ENCODE peak calls at places on chromosomes 4 and X, in seven cellular contexts. One of them, this sample, is unnamed.

GRCh38 chr4:121041307-121042090 is 30.8 kb downstream of the NDNF start:
- DNase-seq in neural progenitor cell: no peak
- DNase-seq in transverse colon: no peak
- DNase-seq in aorta: no peak
- DNase-seq in ascending aorta: no peak
- DNase-seq in naive thymus-derived CD4-positive, alpha-beta T cell: peak
- DNase-seq in fibroblast of lung: no peak
- DNase-seq in this sample: peak

GRCh38 chr4:74661427-74662171 is 132.7 kb downstream of the BTC start:
- DNase-seq in aorta: no peak
- DNase-seq in fibroblast of lung: peak
- DNase-seq in ascending aorta: no peak
- DNase-seq in neural progenitor cell: no peak
- DNase-seq in naive thymus-derived CD4-positive, alpha-beta T cell: no peak
- DNase-seq in transverse colon: no peak
- DNase-seq in this sample: peak

GRCh38 chrX:148156986-148157385 is 175.8 kb downstream of the FMR1NB start:
- DNase-seq in fibroblast of lung: no peak
- DNase-seq in ascending aorta: no peak
- DNase-seq in neural progenitor cell: no peak
- DNase-seq in transverse colon: no peak
- DNase-seq in aorta: no peak
- DNase-seq in naive thymus-derived CD4-positive, alpha-beta T cell: no peak
- DNase-seq in this sample: no peak

GRCh38 chr4:185227131-185227551 is 17.7 kb downstream of the SNX25 start:
- DNase-seq in fibroblast of lung: peak
- DNase-seq in naive thymus-derived CD4-positive, alpha-beta T cell: no peak
- DNase-seq in transverse colon: no peak
- DNase-seq in aorta: no peak
- DNase-seq in ascending aorta: peak
- DNase-seq in neural progenitor cell: no peak
- DNase-seq in this sample: no peak

GRCh38 chr4:8595237-8596087 is 2.9 kb downstream of the CPZ start:
- DNase-seq in naive thymus-derived CD4-positive, alpha-beta T cell: no peak
- DNase-seq in ascending aorta: no peak
- DNase-seq in aorta: no peak
- DNase-seq in fibroblast of lung: no peak
- DNase-seq in neural progenitor cell: no peak
- DNase-seq in transverse colon: peak
- DNase-seq in this sample: no peak

GRCh38 chr4:94911141-94911540 is 153.4 kb downstream of the BMPR1B start:
- DNase-seq in transverse colon: no peak
- DNase-seq in ascending aorta: no peak
- DNase-seq in aorta: no peak
- DNase-seq in neural progenitor cell: no peak
- DNase-seq in naive thymus-derived CD4-positive, alpha-beta T cell: no peak
- DNase-seq in fibroblast of lung: no peak
- DNase-seq in this sample: no peak

GRCh38 chr4:188127157-188127874 is 11.9 kb upstream of the TRIML1 start:
- DNase-seq in aorta: no peak
- DNase-seq in naive thymus-derived CD4-positive, alpha-beta T cell: no peak
- DNase-seq in ascending aorta: no peak
- DNase-seq in neural progenitor cell: no peak
- DNase-seq in fibroblast of lung: peak
- DNase-seq in transverse colon: no peak
- DNase-seq in this sample: peak

GRCh38 chrX:64850371-64851082 is 125.7 kb downstream of the ZC4H2 start:
- DNase-seq in ascending aorta: no peak
- DNase-seq in naive thymus-derived CD4-positive, alpha-beta T cell: peak
- DNase-seq in fibroblast of lung: no peak
- DNase-seq in neural progenitor cell: no peak
- DNase-seq in transverse colon: no peak
- DNase-seq in aorta: no peak
- DNase-seq in this sample: no peak

GRCh38 chrX:110759785-110760184 is 35.8 kb downstream of the CHRDL1 start:
- DNase-seq in neural progenitor cell: no peak
- DNase-seq in transverse colon: no peak
- DNase-seq in fibroblast of lung: no peak
- DNase-seq in ascending aorta: no peak
- DNase-seq in naive thymus-derived CD4-positive, alpha-beta T cell: no peak
- DNase-seq in aorta: no peak
- DNase-seq in this sample: no peak

GRCh38 chr4:140330311-140330900 is 43.0 kb upstream of the SCOC start:
- DNase-seq in naive thymus-derived CD4-positive, alpha-beta T cell: peak
- DNase-seq in neural progenitor cell: peak
- DNase-seq in fibroblast of lung: peak
- DNase-seq in ascending aorta: no peak
- DNase-seq in aorta: no peak
- DNase-seq in transverse colon: no peak
- DNase-seq in this sample: peak

GRCh38 chr4:147378780-147379179 is 102.1 kb upstream of the EDNRA start:
- DNase-seq in ascending aorta: no peak
- DNase-seq in fibroblast of lung: no peak
- DNase-seq in aorta: no peak
- DNase-seq in transverse colon: no peak
- DNase-seq in naive thymus-derived CD4-positive, alpha-beta T cell: no peak
- DNase-seq in neural progenitor cell: no peak
- DNase-seq in this sample: peak

GRCh38 chr4:67723949-67724348 is 23.0 kb upstream of the UBA6 start:
- DNase-seq in transverse colon: no peak
- DNase-seq in ascending aorta: no peak
- DNase-seq in aorta: no peak
- DNase-seq in fibroblast of lung: no peak
- DNase-seq in neural progenitor cell: peak
- DNase-seq in naive thymus-derived CD4-positive, alpha-beta T cell: no peak
- DNase-seq in this sample: no peak

GRCh38 chrX:154457491-154458115 is 478 bp upstream of the PLXNA3 start:
- DNase-seq in ascending aorta: no peak
- DNase-seq in aorta: no peak
- DNase-seq in fibroblast of lung: no peak
- DNase-seq in neural progenitor cell: peak
- DNase-seq in naive thymus-derived CD4-positive, alpha-beta T cell: peak
- DNase-seq in transverse colon: peak
- DNase-seq in this sample: peak
- H3K27ac ChIP-seq in ascending aorta: peak
- H3K27ac ChIP-seq in aorta: peak
- H3K27ac ChIP-seq in fibroblast of lung: no peak
- H3K27ac ChIP-seq in neural progenitor cell: no peak
- H3K27ac ChIP-seq in naive thymus-derived CD4-positive, alpha-beta T cell: peak
- H3K27ac ChIP-seq in transverse colon: peak
- H3K27ac ChIP-seq in this sample: no peak

DNA sequence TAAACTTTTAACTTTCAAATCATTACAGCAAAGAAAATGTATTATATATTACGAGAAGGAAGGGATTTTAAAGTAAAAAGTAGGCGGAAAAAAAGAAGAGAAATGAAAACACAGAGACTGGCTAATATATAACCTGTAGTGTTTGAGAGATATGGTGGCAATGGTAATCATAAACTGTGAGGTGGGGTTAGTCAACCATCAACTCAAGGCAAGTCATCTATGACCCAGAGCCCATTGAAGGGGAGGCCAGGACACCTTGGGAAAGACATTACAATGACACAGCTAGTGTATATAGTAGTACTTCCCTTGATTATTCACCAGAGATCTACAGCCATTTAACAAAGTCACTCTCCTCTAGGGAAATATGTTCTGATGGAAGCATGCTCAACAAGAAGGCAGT is 423.9 kb upstream of the PITX2 start:
- DNase-seq in fibroblast of lung: no peak
- DNase-seq in naive thymus-derived CD4-positive, alpha-beta T cell: no peak
- DNase-seq in transverse colon: no peak
- DNase-seq in aorta: no peak
- DNase-seq in ascending aorta: no peak
- DNase-seq in neural progenitor cell: no peak
- DNase-seq in this sample: no peak
- H3K27ac ChIP-seq in fibroblast of lung: no peak
- H3K27ac ChIP-seq in naive thymus-derived CD4-positive, alpha-beta T cell: no peak
- H3K27ac ChIP-seq in transverse colon: no peak
- H3K27ac ChIP-seq in aorta: no peak
- H3K27ac ChIP-seq in ascending aorta: no peak
- H3K27ac ChIP-seq in neural progenitor cell: no peak
- H3K27ac ChIP-seq in this sample: no peak

DNA sequence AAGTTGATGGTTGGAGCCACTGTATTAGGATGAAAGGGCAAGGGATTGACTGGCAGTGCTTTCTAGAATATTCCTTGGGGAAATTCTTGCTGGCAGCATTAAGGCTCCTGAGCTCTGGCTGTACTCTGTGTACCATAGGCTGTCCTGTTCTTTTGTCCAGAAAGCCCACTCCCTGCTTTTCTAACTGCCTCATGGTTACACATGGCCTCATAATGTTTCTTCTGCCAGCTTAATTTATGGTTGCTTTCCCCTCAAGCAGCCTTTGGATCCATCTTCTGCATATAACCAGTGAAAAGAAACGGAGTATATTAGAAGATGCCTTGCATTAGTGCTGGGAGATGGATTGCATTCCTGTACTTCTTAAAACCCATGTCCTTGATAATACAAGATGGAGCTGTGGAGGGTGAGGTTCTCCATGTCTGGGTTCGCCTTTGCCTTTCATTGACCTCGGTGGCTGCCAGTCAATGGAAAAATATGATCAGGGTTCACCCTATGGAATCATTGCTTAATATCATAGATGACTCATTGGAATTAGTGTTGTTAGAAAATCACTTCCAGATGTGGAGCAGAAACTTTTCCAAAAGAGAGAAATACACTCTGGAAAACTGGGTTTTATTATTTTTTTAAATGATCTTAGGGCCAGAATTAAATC is 24.7 kb downstream of the DOCK11 start:
- DNase-seq in aorta: no peak
- DNase-seq in fibroblast of lung: peak
- DNase-seq in transverse colon: no peak
- DNase-seq in neural progenitor cell: no peak
- DNase-seq in naive thymus-derived CD4-positive, alpha-beta T cell: no peak
- DNase-seq in ascending aorta: no peak
- DNase-seq in this sample: peak
- H3K27ac ChIP-seq in aorta: peak
- H3K27ac ChIP-seq in fibroblast of lung: peak
- H3K27ac ChIP-seq in transverse colon: peak
- H3K27ac ChIP-seq in neural progenitor cell: no peak
- H3K27ac ChIP-seq in naive thymus-derived CD4-positive, alpha-beta T cell: peak
- H3K27ac ChIP-seq in ascending aorta: peak
- H3K27ac ChIP-seq in this sample: no peak

DNA sequence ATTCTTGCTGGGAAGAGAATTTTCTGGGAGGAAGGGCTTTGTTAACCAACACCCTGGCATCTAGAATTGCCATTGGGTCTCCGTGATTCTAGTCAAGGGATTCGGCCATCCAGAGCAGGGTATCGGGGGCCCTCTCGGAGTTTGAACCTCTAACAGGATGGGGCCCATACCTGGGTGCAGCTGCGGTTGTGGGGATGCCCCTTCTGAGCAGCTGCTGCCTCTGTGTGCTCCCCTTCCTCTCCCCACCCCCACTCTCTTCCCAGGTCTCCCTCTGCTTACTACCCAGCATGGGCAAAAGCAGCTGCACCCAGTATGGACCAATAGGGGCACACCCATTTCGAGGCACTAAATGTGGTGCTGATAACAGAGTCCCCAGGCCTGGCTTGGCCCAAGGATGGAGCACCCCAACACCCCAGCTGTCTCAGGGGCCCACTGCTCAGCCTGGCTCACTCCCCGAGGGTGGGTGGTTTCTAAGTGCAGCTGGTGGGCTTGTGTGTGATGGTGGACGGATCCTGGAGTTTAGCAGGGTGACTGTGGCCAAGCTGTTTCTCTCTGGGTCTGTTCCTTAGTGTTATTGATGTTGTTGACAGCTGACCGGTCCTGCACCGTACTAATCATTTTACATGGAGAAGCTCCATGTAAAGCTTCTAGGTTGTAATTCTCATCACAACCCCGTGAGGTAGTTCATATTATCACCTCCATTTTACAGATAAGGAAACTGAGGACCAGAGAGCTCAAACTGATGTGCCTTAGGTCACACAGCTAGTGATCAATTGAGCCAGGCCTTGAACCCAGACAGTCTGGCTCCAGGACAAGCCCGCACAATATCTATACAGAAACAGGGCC is 13.2 kb upstream of the KIAA0232 start:
- DNase-seq in transverse colon: no peak
- DNase-seq in fibroblast of lung: no peak
- DNase-seq in neural progenitor cell: no peak
- DNase-seq in naive thymus-derived CD4-positive, alpha-beta T cell: no peak
- DNase-seq in ascending aorta: no peak
- DNase-seq in aorta: no peak
- DNase-seq in this sample: no peak
- H3K27ac ChIP-seq in transverse colon: peak
- H3K27ac ChIP-seq in fibroblast of lung: no peak
- H3K27ac ChIP-seq in neural progenitor cell: no peak
- H3K27ac ChIP-seq in naive thymus-derived CD4-positive, alpha-beta T cell: no peak
- H3K27ac ChIP-seq in ascending aorta: peak
- H3K27ac ChIP-seq in aorta: no peak
- H3K27ac ChIP-seq in this sample: no peak

GRCh38 chr4:6575503-6576240 is 683 bp downstream of the MAN2B2 start:
- DNase-seq in fibroblast of lung: no peak
- DNase-seq in ascending aorta: no peak
- DNase-seq in transverse colon: no peak
- DNase-seq in aorta: no peak
- DNase-seq in naive thymus-derived CD4-positive, alpha-beta T cell: no peak
- DNase-seq in neural progenitor cell: no peak
- DNase-seq in this sample: no peak
- H3K27ac ChIP-seq in fibroblast of lung: peak
- H3K27ac ChIP-seq in ascending aorta: peak
- H3K27ac ChIP-seq in transverse colon: peak
- H3K27ac ChIP-seq in aorta: no peak
- H3K27ac ChIP-seq in naive thymus-derived CD4-positive, alpha-beta T cell: peak
- H3K27ac ChIP-seq in neural progenitor cell: no peak
- H3K27ac ChIP-seq in this sample: no peak

DNA sequence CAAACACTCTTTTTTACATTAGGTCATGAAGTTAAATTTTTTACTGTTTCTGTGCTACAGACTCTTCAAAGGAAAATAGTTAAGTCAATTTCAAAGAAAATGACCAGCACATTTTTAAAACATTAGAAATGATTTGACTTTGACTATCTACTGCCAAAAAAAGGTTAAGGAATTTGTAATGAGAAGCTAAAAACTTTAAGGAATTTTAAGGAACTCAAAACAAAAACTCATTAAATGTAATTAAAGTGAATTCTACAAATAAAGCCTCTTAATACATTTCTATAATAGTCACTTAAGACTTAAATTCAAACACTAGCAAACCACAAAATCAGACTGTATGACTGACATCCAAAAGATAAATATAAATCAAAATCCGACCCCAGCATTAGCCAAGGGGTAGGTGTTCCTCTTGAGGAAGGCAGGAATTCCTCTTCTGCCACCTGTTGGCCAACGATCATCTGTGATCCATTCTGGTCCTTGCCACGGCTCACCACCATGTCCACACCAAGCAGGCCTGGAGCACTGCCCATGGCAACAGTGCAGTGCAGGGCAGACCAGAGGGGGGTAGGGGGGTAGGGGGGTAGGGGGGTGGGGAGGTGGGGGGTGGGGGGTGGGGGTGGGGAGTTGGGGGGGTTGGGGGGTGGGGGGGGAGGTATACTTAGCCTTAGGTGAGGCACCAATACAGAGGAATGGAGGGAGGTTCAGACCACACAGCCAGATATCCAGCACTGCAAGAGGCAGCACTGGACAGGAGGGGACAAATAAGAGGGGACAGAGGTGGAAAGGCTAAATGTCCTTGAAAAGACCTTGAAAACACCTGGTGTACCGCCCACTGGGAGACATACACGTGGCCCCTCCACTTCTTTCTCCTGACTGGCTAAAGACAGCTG is 287.4 kb downstream of the CHIC1 start:
- DNase-seq in neural progenitor cell: peak
- DNase-seq in transverse colon: peak
- DNase-seq in ascending aorta: no peak
- DNase-seq in fibroblast of lung: peak
- DNase-seq in naive thymus-derived CD4-positive, alpha-beta T cell: no peak
- DNase-seq in aorta: no peak
- DNase-seq in this sample: peak
- H3K27ac ChIP-seq in neural progenitor cell: no peak
- H3K27ac ChIP-seq in transverse colon: no peak
- H3K27ac ChIP-seq in ascending aorta: peak
- H3K27ac ChIP-seq in fibroblast of lung: no peak
- H3K27ac ChIP-seq in naive thymus-derived CD4-positive, alpha-beta T cell: no peak
- H3K27ac ChIP-seq in aorta: no peak
- H3K27ac ChIP-seq in this sample: no peak